ENCODE peak calls at places on chromosomes 5 and 9, in five cellular contexts. One of them, this sample, is unnamed.

GRCh38 chr9:3993783-3994182 is 306.1 kb downstream of the GLIS3 start:
- DNase-seq in CD8-positive, alpha-beta memory T cell: no peak
- DNase-seq in SJCRH30: no peak
- DNase-seq in fibroblast of lung: no peak
- DNase-seq in esophagus squamous epithelium: no peak
- DNase-seq in this sample: no peak

GRCh38 chr5:73117088-73117755 is 3.2 kb upstream of the TMEM171 start:
- DNase-seq in SJCRH30: no peak
- DNase-seq in esophagus squamous epithelium: no peak
- DNase-seq in CD8-positive, alpha-beta memory T cell: no peak
- DNase-seq in fibroblast of lung: no peak
- DNase-seq in this sample: no peak

GRCh38 chr9:89247431-89248370 is 63.3 kb upstream of the CKS2 start:
- DNase-seq in fibroblast of lung: peak; percentile 12
- DNase-seq in esophagus squamous epithelium: no peak
- DNase-seq in SJCRH30: peak; percentile 12
- DNase-seq in CD8-positive, alpha-beta memory T cell: no peak
- DNase-seq in this sample: no peak

GRCh38 chr5:173707392-173707791 is 90.9 kb upstream of the BOD1 start:
- DNase-seq in esophagus squamous epithelium: no peak
- DNase-seq in SJCRH30: no peak
- DNase-seq in fibroblast of lung: peak; percentile 4
- DNase-seq in CD8-positive, alpha-beta memory T cell: no peak
- DNase-seq in this sample: peak; percentile 43

GRCh38 chr9:127185931-127186781 is 63.7 kb upstream of the ANGPTL2 start:
- DNase-seq in SJCRH30: peak; percentile 75
- DNase-seq in CD8-positive, alpha-beta memory T cell: no peak
- DNase-seq in fibroblast of lung: peak; percentile 98
- DNase-seq in esophagus squamous epithelium: no peak
- DNase-seq in this sample: peak; percentile 74

GRCh38 chr9:68664036-68664435 is 41.0 kb upstream of the PIP5K1B start:
- DNase-seq in fibroblast of lung: no peak
- DNase-seq in SJCRH30: no peak
- DNase-seq in CD8-positive, alpha-beta memory T cell: no peak
- DNase-seq in esophagus squamous epithelium: no peak
- DNase-seq in this sample: no peak

GRCh38 chr9:14992516-14992915 is 82.3 kb upstream of the FREM1 start:
- DNase-seq in esophagus squamous epithelium: no peak
- DNase-seq in fibroblast of lung: no peak
- DNase-seq in CD8-positive, alpha-beta memory T cell: no peak
- DNase-seq in SJCRH30: no peak
- DNase-seq in this sample: no peak

GRCh38 chr5:158514353-158514960 is 585.3 kb downstream of the EBF1 start:
- DNase-seq in SJCRH30: no peak
- DNase-seq in esophagus squamous epithelium: no peak
- DNase-seq in CD8-positive, alpha-beta memory T cell: no peak
- DNase-seq in fibroblast of lung: peak; percentile 49
- DNase-seq in this sample: no peak

GRCh38 chr9:133967024-133967741 is 24.9 kb downstream of the VAV2 start:
- DNase-seq in esophagus squamous epithelium: no peak
- DNase-seq in CD8-positive, alpha-beta memory T cell: no peak
- DNase-seq in fibroblast of lung: no peak
- DNase-seq in SJCRH30: peak; percentile 82
- DNase-seq in this sample: no peak

GRCh38 chr5:103232393-103232999 is 26.1 kb upstream of the MACIR start:
- DNase-seq in fibroblast of lung: peak; percentile 63
- DNase-seq in esophagus squamous epithelium: no peak
- DNase-seq in CD8-positive, alpha-beta memory T cell: peak; percentile 14
- DNase-seq in SJCRH30: peak; percentile 63
- DNase-seq in this sample: no peak

GRCh38 chr5:108143581-108143980 is 238.3 kb downstream of the FBXL17 start:
- DNase-seq in fibroblast of lung: peak; percentile 14
- DNase-seq in esophagus squamous epithelium: no peak
- DNase-seq in SJCRH30: no peak
- DNase-seq in CD8-positive, alpha-beta memory T cell: no peak
- DNase-seq in this sample: no peak

GRCh38 chr5:176747670-176748072 is 62.7 kb upstream of the UNC5A start:
- DNase-seq in fibroblast of lung: no peak
- DNase-seq in SJCRH30: no peak
- DNase-seq in esophagus squamous epithelium: no peak
- DNase-seq in CD8-positive, alpha-beta memory T cell: no peak
- DNase-seq in this sample: peak; percentile 20

GRCh38 chr5:7897014-7897600 is 28.2 kb downstream of the MTRR start:
- DNase-seq in CD8-positive, alpha-beta memory T cell: no peak
- DNase-seq in SJCRH30: no peak
- DNase-seq in fibroblast of lung: peak; percentile 37
- DNase-seq in esophagus squamous epithelium: no peak
- DNase-seq in this sample: no peak

GRCh38 chr9:87714819-87715218 is 11.1 kb upstream of the CTSL start:
- DNase-seq in CD8-positive, alpha-beta memory T cell: no peak
- DNase-seq in SJCRH30: peak; percentile 71
- DNase-seq in fibroblast of lung: peak; percentile 93
- DNase-seq in esophagus squamous epithelium: no peak
- DNase-seq in this sample: no peak

GRCh38 chr5:181168595-181169118 is 21.3 kb downstream of the OR2V2 start:
- DNase-seq in CD8-positive, alpha-beta memory T cell: no peak
- DNase-seq in SJCRH30: no peak
- DNase-seq in esophagus squamous epithelium: no peak
- DNase-seq in fibroblast of lung: no peak
- DNase-seq in this sample: no peak

GRCh38 chr5:150154618-150155134 is 969 bp downstream of the PDGFRB start:
- DNase-seq in SJCRH30: no peak
- DNase-seq in fibroblast of lung: no peak
- DNase-seq in CD8-positive, alpha-beta memory T cell: no peak
- DNase-seq in esophagus squamous epithelium: no peak
- DNase-seq in this sample: no peak

GRCh38 chr9:126514037-126514821 is 99.5 kb upstream of the LMX1B start:
- DNase-seq in SJCRH30: peak; percentile 50
- DNase-seq in fibroblast of lung: peak; percentile 28
- DNase-seq in esophagus squamous epithelium: no peak
- DNase-seq in CD8-positive, alpha-beta memory T cell: peak; percentile 55
- DNase-seq in this sample: peak; percentile 85

GRCh38 chr5:91136271-91136670 is 246.8 kb downstream of the ARRDC3 start:
- DNase-seq in SJCRH30: no peak
- DNase-seq in fibroblast of lung: no peak
- DNase-seq in esophagus squamous epithelium: no peak
- DNase-seq in CD8-positive, alpha-beta memory T cell: no peak
- DNase-seq in this sample: no peak

GRCh38 chr9:122226142-122226757 is 2.5 kb downstream of the LHX6 start:
- DNase-seq in SJCRH30: no peak
- DNase-seq in esophagus squamous epithelium: no peak
- DNase-seq in fibroblast of lung: no peak
- DNase-seq in CD8-positive, alpha-beta memory T cell: no peak
- DNase-seq in this sample: no peak

GRCh38 chr9:134656334-134657034 is 14.9 kb downstream of the COL5A1 start:
- DNase-seq in SJCRH30: no peak
- DNase-seq in fibroblast of lung: no peak
- DNase-seq in CD8-positive, alpha-beta memory T cell: no peak
- DNase-seq in esophagus squamous epithelium: no peak
- DNase-seq in this sample: peak; percentile 33

GRCh38 chr5:145668714-145669113 is 166.4 kb downstream of the PRELID2 start:
- DNase-seq in esophagus squamous epithelium: no peak
- DNase-seq in SJCRH30: no peak
- DNase-seq in CD8-positive, alpha-beta memory T cell: no peak
- DNase-seq in fibroblast of lung: no peak
- DNase-seq in this sample: no peak

GRCh38 chr9:35690447-35691324 is 961 bp upstream of the TPM2 start:
- DNase-seq in CD8-positive, alpha-beta memory T cell: peak; percentile 23
- DNase-seq in SJCRH30: peak; percentile 84
- DNase-seq in esophagus squamous epithelium: no peak
- DNase-seq in fibroblast of lung: peak; percentile 72
- DNase-seq in this sample: peak; percentile 83

GRCh38 chr9:113219972-113220371 is 1.1 kb downstream of the FKBP15 start:
- DNase-seq in fibroblast of lung: peak; percentile 74
- DNase-seq in SJCRH30: no peak
- DNase-seq in CD8-positive, alpha-beta memory T cell: no peak
- DNase-seq in esophagus squamous epithelium: no peak
- DNase-seq in this sample: no peak

GRCh38 chr9:115411993-115412452 is 294.1 kb upstream of the TNC start:
- DNase-seq in fibroblast of lung: no peak
- DNase-seq in SJCRH30: no peak
- DNase-seq in CD8-positive, alpha-beta memory T cell: no peak
- DNase-seq in esophagus squamous epithelium: no peak
- DNase-seq in this sample: no peak

GRCh38 chr9:134626141-134626423 is 15.5 kb upstream of the COL5A1 start:
- DNase-seq in esophagus squamous epithelium: no peak
- DNase-seq in fibroblast of lung: no peak
- DNase-seq in SJCRH30: no peak
- DNase-seq in CD8-positive, alpha-beta memory T cell: no peak
- DNase-seq in this sample: no peak

GRCh38 chr5:98927242-98927987 is 1.4 kb downstream of the CHD1 start:
- DNase-seq in SJCRH30: peak; percentile 42
- DNase-seq in CD8-positive, alpha-beta memory T cell: peak; percentile 74
- DNase-seq in esophagus squamous epithelium: no peak
- DNase-seq in fibroblast of lung: peak; percentile 64
- DNase-seq in this sample: no peak

GRCh38 chr9:18017136-18017535 is 438.3 kb downstream of the SH3GL2 start:
- DNase-seq in SJCRH30: no peak
- DNase-seq in CD8-positive, alpha-beta memory T cell: no peak
- DNase-seq in esophagus squamous epithelium: no peak
- DNase-seq in fibroblast of lung: no peak
- DNase-seq in this sample: no peak

GRCh38 chr9:82148849-82149544 is 160.4 kb downstream of the SPATA31D1 start:
- DNase-seq in CD8-positive, alpha-beta memory T cell: no peak
- DNase-seq in SJCRH30: peak; percentile 81
- DNase-seq in fibroblast of lung: peak; percentile 90
- DNase-seq in esophagus squamous epithelium: no peak
- DNase-seq in this sample: no peak

GRCh38 chr9:129581505-129581904 is 39.4 kb downstream of the C9orf50 start:
- DNase-seq in CD8-positive, alpha-beta memory T cell: no peak
- DNase-seq in fibroblast of lung: no peak
- DNase-seq in esophagus squamous epithelium: no peak
- DNase-seq in SJCRH30: no peak
- DNase-seq in this sample: no peak

GRCh38 chr9:129582865-129583264 is 38.0 kb downstream of the C9orf50 start:
- DNase-seq in fibroblast of lung: no peak
- DNase-seq in esophagus squamous epithelium: no peak
- DNase-seq in CD8-positive, alpha-beta memory T cell: no peak
- DNase-seq in SJCRH30: no peak
- DNase-seq in this sample: no peak

GRCh38 chr9:129583308-129584038 is 37.4 kb downstream of the C9orf50 start:
- DNase-seq in esophagus squamous epithelium: no peak
- DNase-seq in fibroblast of lung: peak; percentile 46
- DNase-seq in CD8-positive, alpha-beta memory T cell: no peak
- DNase-seq in SJCRH30: no peak
- DNase-seq in this sample: no peak

GRCh38 chr9:129579294-129579693 is 41.6 kb downstream of the C9orf50 start:
- DNase-seq in esophagus squamous epithelium: no peak
- DNase-seq in CD8-positive, alpha-beta memory T cell: no peak
- DNase-seq in SJCRH30: no peak
- DNase-seq in fibroblast of lung: no peak
- DNase-seq in this sample: no peak

DNA sequence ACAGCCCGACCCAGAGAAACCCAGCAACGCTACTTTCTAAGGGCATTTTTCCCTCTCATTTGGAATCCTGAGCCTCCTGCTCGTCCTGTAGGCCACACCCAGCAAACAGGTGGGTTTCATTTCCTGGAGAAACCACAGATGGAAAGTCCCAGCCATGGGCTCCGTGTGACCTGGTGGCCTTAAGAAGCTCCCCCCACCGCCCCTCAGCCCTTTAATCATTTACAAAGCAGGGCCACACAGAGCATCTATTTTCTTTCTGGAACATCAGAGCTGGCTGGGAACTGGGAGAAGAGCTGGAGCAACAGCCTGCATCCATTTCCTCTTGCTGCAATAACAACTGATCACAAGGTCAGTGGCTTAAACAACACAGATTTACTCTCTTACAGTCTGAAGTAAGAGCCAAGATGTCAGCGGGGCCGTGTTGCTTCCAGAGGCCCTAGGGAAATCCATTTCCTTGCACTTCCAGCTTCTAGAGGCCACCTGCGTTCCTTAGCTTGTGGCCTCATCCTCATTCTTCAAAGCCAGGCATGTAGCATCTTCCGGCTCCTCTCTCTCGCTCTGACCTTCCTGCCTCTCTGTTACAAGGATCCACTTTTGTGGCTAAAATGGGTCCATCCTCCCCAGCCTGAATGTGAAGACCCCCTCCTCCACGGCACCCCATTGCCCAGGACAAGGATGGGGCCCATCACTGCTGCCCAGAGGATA is 40.5 kb downstream of the C9orf50 start:
- DNase-seq in SJCRH30: no peak
- DNase-seq in CD8-positive, alpha-beta memory T cell: no peak
- DNase-seq in fibroblast of lung: no peak
- DNase-seq in esophagus squamous epithelium: no peak
- DNase-seq in this sample: no peak
- H3K4me3 ChIP-seq in SJCRH30: no peak overlapping the region
- H3K4me3 ChIP-seq in CD8-positive, alpha-beta memory T cell: peak overlapping the region; percentile 20
- H3K4me3 ChIP-seq in fibroblast of lung: no peak overlapping the region
- H3K4me3 ChIP-seq in esophagus squamous epithelium: no peak overlapping the region
- H3K4me3 ChIP-seq in this sample: no peak overlapping the region

GRCh38 chr5:147578228-147579024 is 68.6 kb upstream of the DPYSL3 start:
- DNase-seq in SJCRH30: peak; percentile 81
- DNase-seq in fibroblast of lung: peak; percentile 78
- DNase-seq in esophagus squamous epithelium: no peak
- DNase-seq in CD8-positive, alpha-beta memory T cell: no peak
- DNase-seq in this sample: no peak

GRCh38 chr5:147573171-147573570 is 63.3 kb upstream of the DPYSL3 start:
- DNase-seq in fibroblast of lung: no peak
- DNase-seq in SJCRH30: no peak
- DNase-seq in esophagus squamous epithelium: no peak
- DNase-seq in CD8-positive, alpha-beta memory T cell: no peak
- DNase-seq in this sample: no peak

GRCh38 chr5:147576646-147577535 is 67.0 kb upstream of the DPYSL3 start:
- DNase-seq in CD8-positive, alpha-beta memory T cell: no peak
- DNase-seq in SJCRH30: peak; percentile 45
- DNase-seq in fibroblast of lung: peak; percentile 42
- DNase-seq in esophagus squamous epithelium: no peak
- DNase-seq in this sample: peak; percentile 73

GRCh38 chr5:147575598-147575997 is 65.7 kb upstream of the DPYSL3 start:
- DNase-seq in SJCRH30: no peak
- DNase-seq in esophagus squamous epithelium: no peak
- DNase-seq in fibroblast of lung: no peak
- DNase-seq in CD8-positive, alpha-beta memory T cell: no peak
- DNase-seq in this sample: no peak
- H3K27ac ChIP-seq in SJCRH30: no peak overlapping the region
- H3K27ac ChIP-seq in esophagus squamous epithelium: no peak overlapping the region
- H3K27ac ChIP-seq in fibroblast of lung: no peak overlapping the region
- H3K27ac ChIP-seq in CD8-positive, alpha-beta memory T cell: no peak overlapping the region
- H3K27ac ChIP-seq in this sample: no peak overlapping the region

DNA sequence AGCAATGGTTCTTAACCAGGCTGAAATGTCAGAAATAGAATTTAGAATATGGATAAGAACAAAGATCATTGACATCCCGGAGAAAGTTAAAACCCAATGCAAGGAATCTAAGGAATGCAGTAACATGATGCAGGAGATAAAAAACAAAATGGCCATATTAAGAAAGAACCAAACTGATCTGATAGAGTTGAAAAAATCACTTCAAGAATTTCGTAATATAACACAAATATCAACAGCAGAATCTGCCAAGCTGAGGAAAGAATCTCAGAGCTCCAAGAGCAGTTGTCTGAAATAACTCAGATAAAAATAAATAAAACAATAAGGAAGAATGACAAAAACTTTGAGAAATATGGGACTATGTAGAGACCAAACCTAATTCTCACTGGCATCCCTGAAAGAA is 37.8 kb upstream of the TAS2R1 start:
- DNase-seq in fibroblast of lung: no peak
- DNase-seq in SJCRH30: no peak
- DNase-seq in CD8-positive, alpha-beta memory T cell: no peak
- DNase-seq in esophagus squamous epithelium: no peak
- DNase-seq in this sample: no peak
- H3K27me3 ChIP-seq in fibroblast of lung: no peaks in the 10 kb centered on the region
- H3K27me3 ChIP-seq in SJCRH30: no peaks in the 10 kb centered on the region
- H3K27me3 ChIP-seq in CD8-positive, alpha-beta memory T cell: no peaks in the 10 kb centered on the region
- H3K27me3 ChIP-seq in esophagus squamous epithelium: peaks cover 5% of the 10 kb centered on the region
- H3K27me3 ChIP-seq in this sample: no peaks in the 10 kb centered on the region

GRCh38 chr5:28390341-28390740 is 1352.0 kb upstream of the CDH9 start:
- DNase-seq in CD8-positive, alpha-beta memory T cell: no peak
- DNase-seq in SJCRH30: no peak
- DNase-seq in fibroblast of lung: no peak
- DNase-seq in esophagus squamous epithelium: no peak
- DNase-seq in this sample: no peak
- H3K4me3 ChIP-seq in CD8-positive, alpha-beta memory T cell: no peak overlapping the region
- H3K4me3 ChIP-seq in SJCRH30: no peak overlapping the region
- H3K4me3 ChIP-seq in fibroblast of lung: no peak overlapping the region
- H3K4me3 ChIP-seq in esophagus squamous epithelium: no peak overlapping the region
- H3K4me3 ChIP-seq in this sample: no peak overlapping the region